ENCODE peak calls at places on chromosomes 5 and 9, in five cellular contexts. W, I, U, D and R are unnamed samples.

GRCh38 chr9:5489630-5490484 is 20.5 kb upstream of the PDCD1LG2 start:
- DNase-seq in I (no peak), U (no peak), D (no peak), W (no peak), R (no peak)

GRCh38 chr5:58114324-58114723 is 345.6 kb downstream of the PLK2 start:
- DNase-seq in W (no peak), U (no peak), I (peak), D (no peak), R (peak)

GRCh38 chr5:118952992-118953651 is 35.2 kb downstream of the DTWD2 start:
- DNase-seq in W (no peak), D (no peak), U (no peak), I (no peak), R (no peak)

GRCh38 chr5:115749016-115749415 is 67.4 kb downstream of the CDO1 start:
- DNase-seq in W (no peak), U (no peak), I (no peak), D (no peak), R (peak)

GRCh38 chr5:141637693-141638419 is 1.1 kb downstream of the RELL2 start:
- DNase-seq in U (peak), D (peak), I (peak), W (peak), R (peak)

GRCh38 chr9:32502459-32502858 is 23.5 kb downstream of the RIGI start:
- DNase-seq in I (peak), D (no peak), W (no peak), U (no peak), R (peak)

GRCh38 chr9:82206946-82207345 is 218.4 kb downstream of the SPATA31D1 start:
- DNase-seq in D (no peak), I (no peak), W (no peak), U (no peak), R (peak)

GRCh38 chr9:109320338-109320733 is 523 bp downstream of the EPB41L4B start:
- DNase-seq in U (no peak), I (no peak), W (no peak), D (no peak), R (no peak)

GRCh38 chr5:111548992-111549649 is 36.8 kb upstream of the STARD4 start:
- DNase-seq in I (no peak), D (no peak), U (no peak), W (no peak), R (no peak)

GRCh38 chr5:180601591-180602480 is 10.5 kb upstream of the SCGB3A1 start:
- DNase-seq in I (no peak), U (peak), W (peak), D (peak), R (no peak)

GRCh38 chr9:112719292-112719691 is 1.4 kb upstream of the INIP start:
- DNase-seq in W (no peak), D (no peak), I (no peak), U (no peak), R (no peak)

GRCh38 chr5:55923177-55923872 is 71.4 kb downstream of the IL6ST start:
- DNase-seq in W (no peak), D (no peak), U (no peak), I (no peak), R (no peak)

GRCh38 chr5:96083361-96083881 is 121.8 kb upstream of the ELL2 start:
- DNase-seq in W (no peak), U (no peak), D (no peak), I (no peak), R (no peak)

GRCh38 chr9:4126996-4127395 is 172.9 kb downstream of the GLIS3 start:
- DNase-seq in D (no peak), W (no peak), U (no peak), I (no peak), R (no peak)
- H3K4me3 ChIP-seq in D (no peak), W (no peak), U (no peak), I (no peak), R (no peak)

GRCh38 chr9:85740821-85741111 is 988 bp downstream of the AGTPBP1 start:
- DNase-seq in D (no peak), U (no peak), I (peak), W (no peak), R (no peak)

GRCh38 chr9:85742630-85742928 is 825 bp upstream of the AGTPBP1 start:
- DNase-seq in W (no peak), D (no peak), I (peak), U (no peak), R (peak)

GRCh38 chr9:85741112-85741874 is 461 bp downstream of the AGTPBP1 start:
- DNase-seq in D (peak), I (no peak), W (no peak), U (peak), R (peak)

GRCh38 chr9:85743290-85744128 is 1.8 kb upstream of the AGTPBP1 start:
- DNase-seq in U (peak), I (peak), D (peak), W (no peak), R (peak)

GRCh38 chr9:85741875-85742629 is at the start of gene AGTPBP1:
- DNase-seq in W (peak), I (peak), D (peak), U (peak), R (peak)
- TF ChIP-seq CTCF in W (no peak), I (no peak), D (peak), U (peak), R (peak)

GRCh38 chr5:16464664-16465543 is 696 bp downstream of the ZNF622 start:
- DNase-seq in I (peak), U (no peak), D (peak), W (no peak), R (no peak)
- H3K4me3 ChIP-seq in I (peak), U (peak), D (peak), W (peak), R (peak)

GRCh38 chr5:38483788-38484398 is 72.6 kb downstream of the LIFR start:
- DNase-seq in U (no peak), I (no peak), W (no peak), D (no peak), R (no peak)
- TF ChIP-seq CTCF in U (no peak), I (no peak), W (no peak), D (no peak), R (no peak)

DNA sequence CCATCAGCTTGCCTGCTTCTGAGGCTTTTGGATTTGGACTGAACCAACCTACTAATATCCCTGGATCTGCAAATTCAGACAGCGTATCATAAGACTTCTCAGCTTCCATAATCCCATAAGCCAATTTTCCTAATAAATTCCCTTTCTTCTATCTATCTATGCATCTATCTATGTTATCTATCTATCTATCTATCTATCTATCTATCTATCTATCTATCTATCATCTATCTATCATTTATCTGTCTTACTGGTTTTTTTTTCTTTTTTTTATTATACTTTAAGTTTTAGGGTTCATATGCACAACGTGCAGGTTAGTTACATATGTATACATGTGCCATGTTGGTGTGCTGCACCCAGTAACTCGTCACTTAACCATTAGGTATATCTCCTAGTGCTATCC is 2045.4 kb upstream of the CDH6 start:
- DNase-seq in W (no peak), U (no peak), D (no peak), I (no peak), R (no peak)
- H3K4me3 ChIP-seq in W (no peak), U (no peak), D (no peak), I (no peak), R (no peak)